ENCODE peak calls at places on chromosomes 16 and 17, in four cellular contexts. V is Panc1, R is K562, M is HepG2. X is an unnamed sample.

GRCh38 chr16:5252800-5253199 is 155.2 kb upstream of the EEF2KMT start:
- DNase-seq in V (no peak), R (no peak), M (no peak), X (no peak)

GRCh38 chr16:48246066-48246465 is 1.3 kb downstream of the ABCC11 start:
- DNase-seq in V (no peak), R (no peak), M (no peak), X (no peak)

GRCh38 chr16:21239646-21240045 is 6.1 kb downstream of the ANKS4B start:
- DNase-seq in R (no peak), V (no peak), M (no peak), X (no peak)

GRCh38 chr16:58442547-58442946 is 50.3 kb downstream of the GINS3 start:
- DNase-seq in R (no peak), V (no peak), M (no peak), X (no peak)

GRCh38 chr17:18932360-18933055 is 19.5 kb upstream of the SLC5A10 start:
- DNase-seq in M (no peak), R (no peak), V (no peak), X (no peak)

GRCh38 chr17:31313982-31314787 is at the start of gene EVI2B:
- DNase-seq in R (no peak), V (no peak), M (no peak), X (no peak)

GRCh38 chr17:59693582-59693981 is 13.6 kb downstream of the PTRH2 start:
- DNase-seq in R (no peak), M (no peak), V (no peak), X (no peak)

GRCh38 chr17:63537001-63537400 is 13.3 kb upstream of the DCAF7 start:
- DNase-seq in M (no peak), R (no peak), V (no peak), X (no peak)

GRCh38 chr17:21034350-21035235 is 8.2 kb downstream of the USP22 start:
- DNase-seq in R (no peak), M (no peak), V (no peak), X (no peak)

DNA sequence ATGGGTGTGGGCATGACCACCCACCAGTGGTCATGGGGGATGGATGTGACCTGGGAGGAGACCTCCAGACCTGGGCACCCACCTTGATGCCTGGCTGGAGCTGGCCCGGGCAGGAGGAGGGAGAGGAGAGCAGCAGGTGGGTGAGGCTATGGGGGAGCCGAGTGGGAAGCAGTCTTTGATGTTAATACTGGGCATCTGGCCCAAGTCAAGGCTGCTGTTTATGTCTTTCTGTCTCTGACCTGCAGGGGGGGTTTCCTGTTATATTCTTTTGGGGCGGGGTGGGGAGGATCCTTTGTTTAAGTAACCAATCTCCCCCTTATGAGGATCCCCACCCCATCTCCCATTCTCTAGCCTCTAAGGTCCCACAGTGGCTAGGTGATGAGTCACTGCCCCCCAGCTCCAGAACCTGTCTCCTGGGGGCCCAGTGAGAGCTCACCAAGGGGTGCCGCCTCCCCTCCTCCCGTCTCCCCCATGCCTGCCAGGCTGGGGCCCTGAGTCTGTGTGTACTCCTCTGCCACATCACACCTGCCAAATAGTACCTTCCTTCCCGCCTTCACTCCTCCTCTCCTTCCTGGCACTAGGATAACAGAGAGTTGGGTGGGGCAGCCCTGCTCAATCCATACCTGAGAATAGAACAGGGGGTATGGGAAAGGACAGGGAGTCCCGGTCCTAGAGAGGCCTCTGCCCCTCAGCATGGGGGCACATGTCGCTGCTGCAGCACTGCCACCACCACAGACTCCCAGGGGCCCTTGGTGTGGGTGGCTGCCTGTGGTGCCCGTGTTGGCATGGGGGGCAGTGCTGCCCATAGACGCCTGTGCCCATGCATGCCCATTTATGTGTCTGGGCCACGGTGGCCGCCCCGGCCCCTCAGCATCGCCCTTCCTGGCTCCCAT is 7.2 kb downstream of the THRA start:
- DNase-seq in V (no peak), R (peak; percentile 53), M (no peak), X (no peak)
- H3K4me3 ChIP-seq in V (peak overlapping the region; percentile 52), R (no peak overlapping the region), M (no peak overlapping the region), X (peak overlapping the region; percentile 30)

DNA sequence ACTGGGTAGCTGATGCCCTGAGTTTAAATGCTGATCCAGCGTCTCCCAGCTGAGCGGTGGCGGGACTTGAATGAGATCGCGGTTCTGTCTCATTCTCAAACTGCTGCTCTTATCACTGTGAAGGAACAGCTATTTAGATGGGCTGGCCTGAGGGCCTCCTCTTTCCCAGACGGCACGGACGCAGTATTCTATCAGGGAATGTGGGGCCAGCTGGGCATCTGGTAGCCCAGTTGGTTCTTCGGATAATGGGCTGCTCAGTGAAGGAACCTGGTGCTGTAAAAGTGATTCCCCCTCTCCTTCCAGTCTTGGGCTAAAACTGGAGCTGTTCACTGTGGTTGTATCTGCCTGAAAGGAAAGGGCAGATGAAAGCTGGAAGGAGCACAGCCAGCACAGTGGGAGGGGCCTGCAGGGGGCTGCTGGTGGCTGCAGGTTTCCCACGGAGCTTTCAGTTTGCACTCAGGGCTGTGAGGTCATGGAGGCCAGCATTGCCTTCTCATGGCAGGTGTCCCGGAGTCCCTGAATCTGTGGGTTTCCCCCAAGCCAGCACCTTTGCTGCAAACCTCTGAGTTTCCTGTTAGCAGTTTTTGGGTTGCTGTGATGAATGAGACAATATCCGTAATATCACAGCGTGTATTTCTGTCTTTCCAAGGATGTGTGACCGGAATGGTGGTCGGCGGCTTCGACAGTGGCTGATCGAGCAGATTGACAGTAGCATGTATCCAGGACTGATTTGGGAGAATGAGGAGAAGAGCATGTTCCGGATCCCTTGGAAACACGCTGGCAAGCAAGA is 3.6 kb downstream of the IRF8 start:
- DNase-seq in M (no peak), R (no peak), V (no peak), X (no peak)
- TF ChIP-seq TCF7L2 in M (no peak), R (no peak), V (no peak), X (no peak)

GRCh38 chr16:30805056-30805369 is 18.0 kb upstream of the ZNF629 start:
- DNase-seq in R (no peak), M (no peak), V (no peak), X (no peak)
- H3K4me3 ChIP-seq in R (peak overlapping the region; percentile 75), M (peak overlapping the region; percentile 74), V (peak overlapping the region; percentile 75), X (peak overlapping the region; percentile 87)

GRCh38 chr17:77962349-77962748 is 3.8 kb downstream of the TNRC6C start:
- DNase-seq in V (no peak), M (no peak), R (no peak), X (no peak)

GRCh38 chr17:77965354-77965753 is 6.9 kb downstream of the TNRC6C start:
- DNase-seq in M (no peak), V (no peak), R (no peak), X (no peak)

GRCh38 chr17:77961741-77962140 is 3.2 kb downstream of the TNRC6C start:
- DNase-seq in M (no peak), V (no peak), R (no peak), X (no peak)

GRCh38 chr17:77966476-77966875 is 8.0 kb downstream of the TNRC6C start:
- DNase-seq in V (no peak), R (no peak), M (no peak), X (no peak)

DNA sequence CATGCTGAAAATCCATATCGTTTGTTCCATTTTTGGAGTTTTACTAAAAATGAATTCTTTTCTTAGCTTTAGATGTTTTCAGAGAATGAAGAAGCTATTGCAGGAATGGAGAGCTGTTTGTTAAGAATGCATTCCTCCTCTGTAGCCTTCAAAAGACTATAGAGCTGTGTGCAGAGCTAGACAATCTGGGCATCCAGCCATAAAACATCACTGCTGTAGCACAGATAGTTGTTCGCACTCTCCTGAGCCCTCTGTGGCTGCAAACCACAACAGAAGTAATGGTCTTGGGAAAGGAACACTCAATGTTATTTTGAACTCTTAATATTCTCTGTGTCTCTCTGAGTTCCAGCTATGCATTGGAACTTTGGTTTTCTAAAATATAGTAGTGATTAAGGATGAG is 4.9 kb downstream of the TNRC6C start:
- DNase-seq in V (no peak), M (peak; percentile 75), R (peak; percentile 20), X (no peak)
- TF ChIP-seq TCF7L2 in V (no peak), M (no peak), R (no peak), X (no peak)

DNA sequence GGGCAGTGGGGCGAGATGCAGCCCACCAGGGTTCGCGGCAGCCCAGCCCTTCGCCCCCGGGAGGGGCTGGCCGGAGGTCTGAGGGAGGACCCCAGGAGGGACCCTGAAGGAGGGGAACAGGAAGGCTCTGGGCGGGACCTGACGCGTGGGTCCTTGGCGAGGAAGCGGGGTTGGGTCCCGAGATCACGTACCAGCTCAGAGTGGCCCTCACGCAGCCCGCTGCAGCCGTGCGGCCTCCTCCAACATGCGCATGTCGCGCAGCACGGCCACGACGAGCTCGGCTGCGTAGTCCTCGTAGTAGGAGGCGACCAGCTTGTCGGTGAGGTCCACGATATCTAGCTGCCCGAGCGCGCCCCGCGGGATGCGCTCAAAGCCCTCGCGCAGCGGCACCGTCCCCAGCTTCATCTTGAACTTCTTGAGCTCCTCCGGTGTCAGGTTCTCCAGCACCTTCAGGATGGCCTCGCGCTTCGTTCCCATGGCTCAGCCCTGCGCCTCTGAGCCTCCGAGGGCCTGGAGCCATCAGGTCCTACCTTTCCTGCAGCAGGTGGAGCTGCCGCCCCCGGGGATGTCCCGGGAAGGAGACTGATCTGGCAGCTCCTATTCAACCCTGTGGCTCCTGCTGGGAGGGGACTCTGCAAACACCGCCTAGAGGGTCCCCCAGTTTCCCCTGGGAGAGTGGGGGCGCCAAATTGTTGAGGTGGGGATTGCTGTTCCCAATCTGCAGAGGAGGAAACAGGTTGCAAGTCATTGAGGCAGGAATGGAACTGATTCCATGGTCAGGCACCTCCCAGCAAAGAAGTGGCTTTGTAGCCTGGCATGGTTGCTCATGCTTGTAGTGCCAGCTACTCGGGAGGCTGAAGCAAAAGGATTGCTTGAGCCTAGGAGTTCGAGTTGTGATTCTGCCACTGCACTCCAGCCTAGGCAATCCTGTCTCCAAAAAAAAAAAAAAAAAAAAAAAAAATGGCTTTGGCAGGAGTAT is at the start of gene PYDC1:
- DNase-seq in R (no peak), M (no peak), V (no peak), X (no peak)
- H3K4me3 ChIP-seq in R (no peak within 1 kb of the TSS), M (no peak within 1 kb of the TSS), V (peak within 1 kb of the TSS; percentile 53), X (no peak within 1 kb of the TSS)

GRCh38 chr16:85981826-85982562 is 83.0 kb downstream of the IRF8 start:
- DNase-seq in M (no peak), R (no peak), V (no peak), X (no peak)

GRCh38 chr16:85983606-85984005 is 84.6 kb downstream of the IRF8 start:
- DNase-seq in V (no peak), R (no peak), M (no peak), X (no peak)

GRCh38 chr16:85982563-85982939 is 83.6 kb downstream of the IRF8 start:
- DNase-seq in V (no peak), R (no peak), M (no peak), X (no peak)

GRCh38 chr16:85984211-85984880 is 85.4 kb downstream of the IRF8 start:
- DNase-seq in M (no peak), R (no peak), V (no peak), X (no peak)

GRCh38 chr16:85983064-85983463 is 84.1 kb downstream of the IRF8 start:
- DNase-seq in R (no peak), M (no peak), V (no peak), X (no peak)
- TF ChIP-seq TCF7L2 in R (no peak), M (no peak), V (no peak), X (no peak)

X was measured in HCT116.